ENCODE peak calls at places on chromosomes 16 and 17, in nine cellular contexts. One of them, this sample, is unnamed.

GRCh38 chr16:84511180-84511800 is 6.8 kb upstream of the MEAK7 start:
- DNase-seq in NCI-H510A: no peak
- DNase-seq in colonic mucosa: peak
- DNase-seq in neural crest cell: peak
- DNase-seq in epithelial cell of esophagus: peak
- DNase-seq in T-helper 1 cell: peak
- DNase-seq in heart right ventricle: peak
- DNase-seq in H9: peak
- DNase-seq in stimulated activated naive CD4-positive, alpha-beta T cell treated with Interleukin-2 at 50 U/mL for 16 hours: peak
- DNase-seq in this sample: peak

GRCh38 chr17:55588446-55588845 is 77.2 kb upstream of the SMIM36 start:
- DNase-seq in NCI-H510A: no peak
- DNase-seq in colonic mucosa: no peak
- DNase-seq in neural crest cell: no peak
- DNase-seq in epithelial cell of esophagus: no peak
- DNase-seq in T-helper 1 cell: no peak
- DNase-seq in heart right ventricle: no peak
- DNase-seq in H9: no peak
- DNase-seq in stimulated activated naive CD4-positive, alpha-beta T cell treated with Interleukin-2 at 50 U/mL for 16 hours: no peak
- DNase-seq in this sample: no peak

GRCh38 chr17:83057793-83058477 is 21.5 kb upstream of the METRNL start:
- DNase-seq in NCI-H510A: no peak
- DNase-seq in colonic mucosa: no peak
- DNase-seq in neural crest cell: no peak
- DNase-seq in epithelial cell of esophagus: no peak
- DNase-seq in T-helper 1 cell: no peak
- DNase-seq in heart right ventricle: peak
- DNase-seq in H9: no peak
- DNase-seq in stimulated activated naive CD4-positive, alpha-beta T cell treated with Interleukin-2 at 50 U/mL for 16 hours: no peak
- DNase-seq in this sample: no peak

GRCh38 chr16:11379420-11379819 is 34.2 kb downstream of the RMI2 start:
- DNase-seq in NCI-H510A: no peak
- DNase-seq in colonic mucosa: no peak
- DNase-seq in neural crest cell: no peak
- DNase-seq in epithelial cell of esophagus: no peak
- DNase-seq in T-helper 1 cell: no peak
- DNase-seq in heart right ventricle: no peak
- DNase-seq in H9: no peak
- DNase-seq in stimulated activated naive CD4-positive, alpha-beta T cell treated with Interleukin-2 at 50 U/mL for 16 hours: peak
- DNase-seq in this sample: peak

GRCh38 chr16:30961384-30961783 is 3.8 kb downstream of the SETD1A start:
- DNase-seq in NCI-H510A: no peak
- DNase-seq in colonic mucosa: no peak
- DNase-seq in neural crest cell: no peak
- DNase-seq in epithelial cell of esophagus: no peak
- DNase-seq in T-helper 1 cell: no peak
- DNase-seq in heart right ventricle: no peak
- DNase-seq in H9: no peak
- DNase-seq in stimulated activated naive CD4-positive, alpha-beta T cell treated with Interleukin-2 at 50 U/mL for 16 hours: no peak
- DNase-seq in this sample: no peak

GRCh38 chr17:69869667-69870066 is 205.4 kb upstream of the KCNJ16 start:
- DNase-seq in NCI-H510A: no peak
- DNase-seq in colonic mucosa: no peak
- DNase-seq in neural crest cell: no peak
- DNase-seq in epithelial cell of esophagus: no peak
- DNase-seq in T-helper 1 cell: no peak
- DNase-seq in heart right ventricle: no peak
- DNase-seq in H9: no peak
- DNase-seq in stimulated activated naive CD4-positive, alpha-beta T cell treated with Interleukin-2 at 50 U/mL for 16 hours: no peak
- DNase-seq in this sample: no peak

GRCh38 chr17:83057397-83057761 is 22.0 kb upstream of the METRNL start:
- DNase-seq in NCI-H510A: no peak
- DNase-seq in colonic mucosa: peak
- DNase-seq in neural crest cell: no peak
- DNase-seq in epithelial cell of esophagus: no peak
- DNase-seq in T-helper 1 cell: no peak
- DNase-seq in heart right ventricle: no peak
- DNase-seq in H9: peak
- DNase-seq in stimulated activated naive CD4-positive, alpha-beta T cell treated with Interleukin-2 at 50 U/mL for 16 hours: no peak
- DNase-seq in this sample: no peak

GRCh38 chr16:81374514-81374913 is 59.8 kb downstream of the GAN start:
- DNase-seq in NCI-H510A: no peak
- DNase-seq in colonic mucosa: no peak
- DNase-seq in neural crest cell: no peak
- DNase-seq in epithelial cell of esophagus: no peak
- DNase-seq in T-helper 1 cell: no peak
- DNase-seq in heart right ventricle: no peak
- DNase-seq in H9: no peak
- DNase-seq in stimulated activated naive CD4-positive, alpha-beta T cell treated with Interleukin-2 at 50 U/mL for 16 hours: no peak
- DNase-seq in this sample: no peak

GRCh38 chr17:1034652-1035210 is 37.8 kb downstream of the TIMM22 start:
- DNase-seq in NCI-H510A: no peak
- DNase-seq in colonic mucosa: no peak
- DNase-seq in neural crest cell: no peak
- DNase-seq in epithelial cell of esophagus: no peak
- DNase-seq in T-helper 1 cell: no peak
- DNase-seq in heart right ventricle: no peak
- DNase-seq in H9: no peak
- DNase-seq in stimulated activated naive CD4-positive, alpha-beta T cell treated with Interleukin-2 at 50 U/mL for 16 hours: no peak
- DNase-seq in this sample: no peak

GRCh38 chr17:588519-588918 is 126.1 kb downstream of the VPS53 start:
- DNase-seq in NCI-H510A: no peak
- DNase-seq in colonic mucosa: no peak
- DNase-seq in neural crest cell: no peak
- DNase-seq in epithelial cell of esophagus: no peak
- DNase-seq in T-helper 1 cell: no peak
- DNase-seq in heart right ventricle: no peak
- DNase-seq in H9: no peak
- DNase-seq in stimulated activated naive CD4-positive, alpha-beta T cell treated with Interleukin-2 at 50 U/mL for 16 hours: no peak
- DNase-seq in this sample: no peak

GRCh38 chr17:32927201-32927723 is 691 bp upstream of the TMEM98 start:
- DNase-seq in NCI-H510A: peak
- DNase-seq in colonic mucosa: peak
- DNase-seq in neural crest cell: no peak
- DNase-seq in epithelial cell of esophagus: no peak
- DNase-seq in T-helper 1 cell: no peak
- DNase-seq in heart right ventricle: no peak
- DNase-seq in H9: no peak
- DNase-seq in stimulated activated naive CD4-positive, alpha-beta T cell treated with Interleukin-2 at 50 U/mL for 16 hours: no peak
- DNase-seq in this sample: no peak

GRCh38 chr16:77288222-77288621 is 89.0 kb downstream of the SYCE1L start:
- DNase-seq in NCI-H510A: no peak
- DNase-seq in colonic mucosa: no peak
- DNase-seq in neural crest cell: no peak
- DNase-seq in epithelial cell of esophagus: peak
- DNase-seq in T-helper 1 cell: no peak
- DNase-seq in heart right ventricle: no peak
- DNase-seq in H9: no peak
- DNase-seq in stimulated activated naive CD4-positive, alpha-beta T cell treated with Interleukin-2 at 50 U/mL for 16 hours: no peak
- DNase-seq in this sample: peak

GRCh38 chr17:80441133-80441578 is 26.2 kb downstream of the ENDOV start:
- DNase-seq in NCI-H510A: no peak
- DNase-seq in colonic mucosa: no peak
- DNase-seq in neural crest cell: peak
- DNase-seq in epithelial cell of esophagus: peak
- DNase-seq in T-helper 1 cell: no peak
- DNase-seq in heart right ventricle: peak
- DNase-seq in H9: peak
- DNase-seq in stimulated activated naive CD4-positive, alpha-beta T cell treated with Interleukin-2 at 50 U/mL for 16 hours: peak
- DNase-seq in this sample: peak

GRCh38 chr17:6387858-6388257 is 47.1 kb downstream of the AIPL1 start:
- DNase-seq in NCI-H510A: no peak
- DNase-seq in colonic mucosa: no peak
- DNase-seq in neural crest cell: no peak
- DNase-seq in epithelial cell of esophagus: no peak
- DNase-seq in T-helper 1 cell: no peak
- DNase-seq in heart right ventricle: no peak
- DNase-seq in H9: no peak
- DNase-seq in stimulated activated naive CD4-positive, alpha-beta T cell treated with Interleukin-2 at 50 U/mL for 16 hours: no peak
- DNase-seq in this sample: no peak

This sample was measured in RPMI7951.